ENCODE peak calls at places on chromosomes 4 and X, in six cellular contexts. W is NCI-H1092; T is hepatocyte; C is stimulated activated CD4-positive, alpha-beta T cell treated with anti-CD3 and anti-CD28 coated beads, Interleukin-1b, Interleukin-23, amount 100 ng/mL, for 4 hours; U is activated naive CD4-positive, alpha-beta T cell treated with anti-CD3 and anti-CD28 coated beads, Interleukin-2, amount 50 U/mL, for 72 hours; Y is stimulated activated CD8-positive, alpha-beta memory T cell treated with anti-CD3 and anti-CD28 coated beads, Interleukin-12 subunit alpha, Interleukin-12 subunit beta, amount 100 ng/mL, for 1 hour. G is an unnamed sample.
A peak's percentile ranks its signal among the peaks of the same experiment; 100 is the strongest.

GRCh38 chrX:39836802-39837420 is 260.8 kb downstream of the BCOR start:
- DNase-seq in W (no peak), T (no peak), C (no peak), U (no peak), Y (no peak), G (no peak)

GRCh38 chr4:139675651-139676050 is 10.0 kb downstream of the MGST2 start:
- DNase-seq in W (no peak), T (no peak), C (no peak), U (no peak), Y (no peak), G (no peak)

GRCh38 chr4:144968606-144969005 is 129.4 kb downstream of the ANAPC10 start:
- DNase-seq in W (no peak), T (no peak), C (no peak), U (no peak), Y (no peak), G (no peak)

GRCh38 chr4:26819026-26819425 is 41.6 kb upstream of the STIM2 start:
- DNase-seq in W (no peak), T (no peak), C (no peak), U (no peak), Y (no peak), G (no peak)

GRCh38 chrX:1751781-1752180 is 136.9 kb downstream of the ASMT start:
- DNase-seq in W (no peak), T (no peak), C (no peak), U (no peak), Y (no peak), G (no peak)

GRCh38 chrX:30283456-30284200 is 25.6 kb downstream of the NR0B1 start:
- DNase-seq in W (no peak), T (peak; percentile 41), C (no peak), U (no peak), Y (no peak), G (no peak)

GRCh38 chrX:119870626-119871131 is 854 bp downstream of the RNF113A start:
- DNase-seq in W (no peak), T (peak; percentile 34), C (no peak), U (no peak), Y (no peak), G (no peak)

GRCh38 chr4:171651071-171651470 is 162.1 kb upstream of the GALNTL6 start:
- DNase-seq in W (no peak), T (no peak), C (no peak), U (no peak), Y (no peak), G (no peak)

GRCh38 chr4:144355809-144356757 is 215.6 kb upstream of the GYPA start:
- DNase-seq in W (no peak), T (peak; percentile 77), C (no peak), U (no peak), Y (no peak), G (peak; percentile 28)

GRCh38 chr4:39565925-39566630 is 38.8 kb upstream of the UGDH start:
- DNase-seq in W (no peak), T (peak; percentile 40), C (no peak), U (no peak), Y (no peak), G (no peak)

GRCh38 chr4:166422475-166422874 is 549.4 kb downstream of the TLL1 start:
- DNase-seq in W (no peak), T (no peak), C (no peak), U (no peak), Y (no peak), G (no peak)

GRCh38 chr4:151389316-151389715 is 19.7 kb upstream of the FHIP1A start:
- DNase-seq in W (no peak), T (no peak), C (no peak), U (no peak), Y (no peak), G (no peak)

GRCh38 chr4:109562457-109563237 is 2.6 kb downstream of the MCUB start:
- DNase-seq in W (no peak), T (no peak), C (no peak), U (no peak), Y (no peak), G (no peak)

GRCh38 chr4:72536443-72536842 is 32.6 kb downstream of the ADAMTS3 start:
- DNase-seq in W (no peak), T (no peak), C (no peak), U (no peak), Y (no peak), G (no peak)

GRCh38 chr4:174215055-174215454 is 68.4 kb downstream of the FBXO8 start:
- DNase-seq in W (no peak), T (no peak), C (no peak), U (no peak), Y (no peak), G (no peak)

GRCh38 chr4:155134136-155134535 is 74.3 kb upstream of the NPY2R start:
- DNase-seq in W (no peak), T (no peak), C (no peak), U (no peak), Y (no peak), G (no peak)

GRCh38 chr4:74104145-74104544 is 5.2 kb upstream of the CXCL2 start:
- DNase-seq in W (no peak), T (peak; percentile 31), C (no peak), U (no peak), Y (no peak), G (peak; percentile 42)

GRCh38 chr4:147586637-147587036 is 30.6 kb upstream of the TMEM184C start:
- DNase-seq in W (no peak), T (no peak), C (no peak), U (no peak), Y (no peak), G (no peak)

GRCh38 chr4:1973661-1974060 is 35.1 kb downstream of the NELFA start:
- DNase-seq in W (no peak), T (no peak), C (no peak), U (no peak), Y (no peak), G (no peak)

GRCh38 chr4:6991771-6992557 is 51.2 kb upstream of the TADA2B start:
- DNase-seq in W (no peak), T (peak; percentile 50), C (no peak), U (no peak), Y (no peak), G (no peak)

GRCh38 chrX:143664302-143664701 is 28.4 kb upstream of the SLITRK4 start:
- DNase-seq in W (no peak), T (peak; percentile 42), C (no peak), U (no peak), Y (no peak), G (no peak)

GRCh38 chr4:163591614-163592020 is 97.1 kb downstream of the TMA16 start:
- DNase-seq in W (no peak), T (no peak), C (no peak), U (no peak), Y (no peak), G (no peak)

GRCh38 chr4:109691411-109691920 is 11.8 kb downstream of the CASP6 start:
- DNase-seq in W (no peak), T (no peak), C (no peak), U (no peak), Y (no peak), G (no peak)

GRCh38 chr4:44522761-44523445 is 74.3 kb upstream of the KCTD8 start:
- DNase-seq in W (no peak), T (no peak), C (no peak), U (no peak), Y (no peak), G (no peak)

GRCh38 chr4:152079543-152080293 is 318.9 kb upstream of the GATB start:
- DNase-seq in W (no peak), T (no peak), C (no peak), U (peak; percentile 74), Y (no peak), G (no peak)

GRCh38 chr4:6027392-6027791 is 9.2 kb upstream of the C4orf50 start:
- DNase-seq in W (no peak), T (no peak), C (no peak), U (no peak), Y (no peak), G (no peak)

GRCh38 chr4:117549624-117550023 is 464.2 kb upstream of the TRAM1L1 start:
- DNase-seq in W (no peak), T (no peak), C (no peak), U (no peak), Y (no peak), G (no peak)

GRCh38 chrX:102651968-102652744 is 873 bp downstream of the GPRASP1 start:
- DNase-seq in W (peak; percentile 8), T (peak; percentile 60), C (peak; percentile 46), U (no peak), Y (peak; percentile 16), G (no peak)

GRCh38 chrX:39688576-39689373 is 409.0 kb downstream of the BCOR start:
- DNase-seq in W (peak; percentile 78), T (peak; percentile 90), C (peak; percentile 3), U (no peak), Y (no peak), G (peak; percentile 89)

GRCh38 chr4:182808673-182809416 is 108.3 kb downstream of the DCTD start:
- DNase-seq in W (no peak), T (no peak), C (no peak), U (peak; percentile 82), Y (peak; percentile 23), G (no peak)

G was measured in upper lobe of left lung.